ENCODE peak calls at places on chromosomes 3 and 15, in seven cellular contexts. A, S, Y, N, Z, H and L are unnamed samples.

GRCh38 chr3:40877651-40878463 is 321.4 kb upstream of the CTNNB1 start:
- DNase-seq in H (no peak), A (peak; percentile 86), Y (no peak), N (peak; percentile 12), S (peak; percentile 16), Z (peak; percentile 30), L (no peak)

GRCh38 chr3:45153658-45154437 is 7.7 kb upstream of the CDCP1 start:
- DNase-seq in N (peak; percentile 53), Y (peak; percentile 21), H (no peak), A (peak; percentile 86), Z (peak; percentile 73), S (no peak), L (peak; percentile 38)

GRCh38 chr15:45664451-45664850 is 29.6 kb downstream of the SQOR start:
- DNase-seq in Y (no peak), N (no peak), A (peak; percentile 52), S (no peak), H (peak; percentile 10), Z (peak; percentile 48), L (no peak)

GRCh38 chr3:182728248-182728647 is 65.1 kb upstream of the ATP11B start:
- DNase-seq in S (no peak), N (no peak), A (no peak), H (no peak), Y (no peak), Z (no peak), L (no peak)

GRCh38 chr3:132256984-132257383 is 60.2 kb upstream of the ACP3 start:
- DNase-seq in Y (peak; percentile 46), N (peak; percentile 27), S (peak; percentile 66), H (peak; percentile 86), Z (peak; percentile 72), A (peak; percentile 65), L (peak; percentile 59)

GRCh38 chr3:45929042-45929679 is 14.1 kb upstream of the CXCR6 start:
- DNase-seq in H (peak; percentile 38), Z (peak; percentile 64), Y (peak; percentile 81), S (peak; percentile 57), N (peak; percentile 12), A (no peak), L (peak; percentile 62)

GRCh38 chr15:66720206-66721010 is 18.4 kb downstream of the SMAD6 start:
- DNase-seq in H (no peak), A (peak; percentile 84), Z (peak; percentile 97), S (no peak), Y (no peak), N (no peak), L (peak; percentile 89)

GRCh38 chr3:179825527-179826246 is 172.8 kb downstream of the USP13 start:
- DNase-seq in S (no peak), A (no peak), H (peak; percentile 26), N (no peak), Y (no peak), Z (no peak), L (no peak)

GRCh38 chr3:22443834-22444233 is 692.8 kb upstream of the ZNF385D start:
- DNase-seq in Y (no peak), H (no peak), A (no peak), N (no peak), S (no peak), Z (no peak), L (no peak)

GRCh38 chr3:99250272-99250671 is 348.8 kb upstream of the DCBLD2 start:
- DNase-seq in N (no peak), Y (no peak), S (no peak), Z (peak; percentile 77), A (peak; percentile 91), H (no peak), L (peak; percentile 69)

GRCh38 chr3:189342811-189343210 is 171.0 kb downstream of the TPRG1 start:
- DNase-seq in Z (no peak), Y (no peak), A (peak; percentile 21), H (no peak), N (no peak), S (no peak), L (no peak)

GRCh38 chr15:85337398-85338074 is 42.9 kb upstream of the AKAP13 start:
- DNase-seq in Y (no peak), N (no peak), A (no peak), S (no peak), Z (peak; percentile 35), H (no peak), L (no peak)

GRCh38 chr3:113295463-113295862 is 84.1 kb downstream of the BOC start:
- DNase-seq in N (no peak), A (no peak), H (no peak), Y (no peak), Z (no peak), S (no peak), L (no peak)

GRCh38 chr3:190001426-190001825 is 119.3 kb downstream of the P3H2 start:
- DNase-seq in H (peak; percentile 57), A (peak; percentile 20), Z (no peak), N (no peak), Y (no peak), S (peak; percentile 15), L (no peak)

GRCh38 chr3:60355825-60356224 is 895.4 kb downstream of the FHIT start:
- DNase-seq in Y (no peak), H (no peak), N (no peak), Z (no peak), S (no peak), A (no peak), L (no peak)

GRCh38 chr15:39618063-39618823 is 37.4 kb downstream of the THBS1 start:
- DNase-seq in S (no peak), A (no peak), N (no peak), Y (no peak), Z (no peak), H (no peak), L (peak; percentile 63)

GRCh38 chr15:80785335-80785734 is 6.2 kb downstream of the CEMIP start:
- DNase-seq in S (no peak), H (no peak), Z (peak; percentile 73), N (no peak), A (peak; percentile 24), Y (no peak), L (peak; percentile 25)

GRCh38 chr15:32029409-32029861 is 880 bp upstream of the CHRNA7 start:
- DNase-seq in A (no peak), N (no peak), Y (no peak), S (peak; percentile 80), H (peak; percentile 67), Z (peak; percentile 4), L (peak; percentile 34)

GRCh38 chr3:142152349-142152748 is 3.0 kb upstream of the TFDP2 start:
- DNase-seq in H (peak; percentile 31), S (peak; percentile 53), A (no peak), Z (no peak), Y (peak; percentile 45), N (peak; percentile 27), L (no peak)

GRCh38 chr15:83698294-83698693 is 44.4 kb downstream of the ADAMTSL3 start:
- DNase-seq in S (no peak), Y (no peak), Z (peak; percentile 55), N (no peak), A (no peak), H (no peak), L (no peak)

GRCh38 chr15:41992151-41992802 is 19.9 kb upstream of the EHD4 start:
- DNase-seq in Z (no peak), S (no peak), H (no peak), N (no peak), Y (no peak), A (no peak), L (no peak)

GRCh38 chr3:15345051-15345607 is 12.7 kb upstream of the SH3BP5 start:
- DNase-seq in Z (no peak), S (no peak), Y (no peak), N (no peak), H (no peak), A (no peak), L (no peak)

GRCh38 chr15:79091204-79091867 is 756 bp upstream of the RASGRF1 start:
- DNase-seq in A (peak; percentile 21), Z (peak; percentile 43), Y (peak; percentile 84), S (peak; percentile 75), N (no peak), H (peak; percentile 32), L (peak; percentile 35)

GRCh38 chr3:7536510-7536909 is 675.6 kb downstream of the GRM7 start:
- DNase-seq in N (no peak), Z (no peak), S (no peak), H (no peak), Y (no peak), A (peak; percentile 28), L (no peak)

GRCh38 chr3:77048186-77048585 is 8.3 kb downstream of the ROBO2 start:
- DNase-seq in N (no peak), Z (no peak), Y (no peak), H (no peak), S (no peak), A (no peak), L (no peak)

GRCh38 chr3:62873672-62874397 is 1.4 kb downstream of the CADPS start:
- DNase-seq in H (peak; percentile 93), A (peak; percentile 70), N (no peak), S (peak; percentile 91), Y (peak; percentile 59), Z (peak; percentile 75), L (peak; percentile 14)

GRCh38 chr3:73766599-73767378 is 142.0 kb upstream of the PDZRN3 start:
- DNase-seq in N (no peak), A (peak; percentile 77), Y (no peak), Z (peak; percentile 84), H (no peak), S (peak; percentile 25), L (peak; percentile 93)
- H3K9ac ChIP-seq in N (no peak overlapping the region), A (peak overlapping the region; percentile 44), Y (no peak overlapping the region), Z (peak overlapping the region; percentile 73), H (no peak overlapping the region), S (no peak overlapping the region), L (peak overlapping the region; percentile 85)

GRCh38 chr3:123444744-123445143 is 4.1 kb downstream of the ADCY5 start:
- DNase-seq in S (no peak), H (no peak), Z (no peak), N (no peak), Y (no peak), A (no peak), L (no peak)

GRCh38 chr3:123446610-123447109 is 2.2 kb downstream of the ADCY5 start:
- DNase-seq in N (no peak), S (no peak), A (no peak), Y (no peak), H (no peak), Z (no peak), L (no peak)

GRCh38 chr3:123446210-123446609 is 2.7 kb downstream of the ADCY5 start:
- DNase-seq in Z (no peak), Y (no peak), N (no peak), A (no peak), S (no peak), H (no peak), L (no peak)

GRCh38 chr3:123444023-123444422 is 4.9 kb downstream of the ADCY5 start:
- DNase-seq in S (peak; percentile 53), Z (peak; percentile 5), A (no peak), H (peak; percentile 39), N (no peak), Y (no peak), L (no peak)

GRCh38 chr3:123445702-123446101 is 3.2 kb downstream of the ADCY5 start:
- DNase-seq in Y (no peak), A (no peak), N (no peak), S (no peak), H (no peak), Z (no peak), L (no peak)
- H3K9ac ChIP-seq in Y (no peak overlapping the region), A (no peak overlapping the region), N (no peak overlapping the region), S (no peak overlapping the region), H (no peak overlapping the region), Z (no peak overlapping the region), L (no peak overlapping the region)

GRCh38 chr3:53043738-53044137 is 2.1 kb downstream of the SFMBT1 start:
- DNase-seq in Y (no peak), A (no peak), N (no peak), Z (no peak), S (no peak), H (no peak), L (no peak)
- H3K9ac ChIP-seq in Y (no peak overlapping the region), A (no peak overlapping the region), N (no peak overlapping the region), Z (no peak overlapping the region), S (no peak overlapping the region), H (no peak overlapping the region), L (no peak overlapping the region)

GRCh38 chr15:76170426-76170800 is 110.6 kb downstream of the TMEM266 start:
- DNase-seq in Z (no peak), Y (no peak), H (no peak), A (no peak), N (no peak), S (no peak), L (no peak)
- H3K9ac ChIP-seq in Z (peak overlapping the region; percentile 41), Y (no peak overlapping the region), H (no peak overlapping the region), A (no peak overlapping the region), N (no peak overlapping the region), S (no peak overlapping the region), L (peak overlapping the region; percentile 76)